ENCODE peak calls at places on chromosomes 13 and 19, in seven cellular contexts. One of them, this sample, is unnamed.

GRCh38 chr19:6687117-6687516 is 17.2 kb upstream of the TNFSF14 start:
- DNase-seq in CD8-positive, alpha-beta memory T cell: no peak
- DNase-seq in lower lobe of right lung: no peak
- DNase-seq in ovary: no peak
- DNase-seq in body of pancreas: no peak
- DNase-seq in fibroblast of lung: no peak
- DNase-seq in ascending aorta: no peak
- DNase-seq in this sample: no peak

GRCh38 chr13:99071211-99071610 is 93.3 kb upstream of the DOCK9 start:
- DNase-seq in CD8-positive, alpha-beta memory T cell: no peak
- DNase-seq in lower lobe of right lung: no peak
- DNase-seq in ascending aorta: no peak
- DNase-seq in ovary: no peak
- DNase-seq in fibroblast of lung: no peak
- DNase-seq in body of pancreas: no peak
- DNase-seq in this sample: no peak

GRCh38 chr19:53102701-53103140 is 501 bp downstream of the ZNF160 start:
- DNase-seq in fibroblast of lung: peak; percentile 32
- DNase-seq in CD8-positive, alpha-beta memory T cell: peak; percentile 61
- DNase-seq in lower lobe of right lung: peak; percentile 62
- DNase-seq in ovary: peak; percentile 36
- DNase-seq in ascending aorta: no peak
- DNase-seq in body of pancreas: peak; percentile 18
- DNase-seq in this sample: no peak

GRCh38 chr19:47156861-47157454 is 26.3 kb downstream of the SAE1 start:
- DNase-seq in ovary: no peak
- DNase-seq in body of pancreas: no peak
- DNase-seq in lower lobe of right lung: no peak
- DNase-seq in ascending aorta: no peak
- DNase-seq in fibroblast of lung: peak; percentile 78
- DNase-seq in CD8-positive, alpha-beta memory T cell: no peak
- DNase-seq in this sample: no peak

GRCh38 chr13:51729853-51730553 is 74.0 kb downstream of the DHRS12 start:
- DNase-seq in ovary: peak; percentile 49
- DNase-seq in ascending aorta: peak; percentile 90
- DNase-seq in CD8-positive, alpha-beta memory T cell: no peak
- DNase-seq in fibroblast of lung: peak; percentile 88
- DNase-seq in body of pancreas: no peak
- DNase-seq in lower lobe of right lung: no peak
- DNase-seq in this sample: no peak

GRCh38 chr19:355134-355533 is 10.5 kb upstream of the MIER2 start:
- DNase-seq in fibroblast of lung: no peak
- DNase-seq in ascending aorta: peak; percentile 31
- DNase-seq in ovary: no peak
- DNase-seq in lower lobe of right lung: no peak
- DNase-seq in CD8-positive, alpha-beta memory T cell: no peak
- DNase-seq in body of pancreas: no peak
- DNase-seq in this sample: no peak

GRCh38 chr13:106276876-106277275 is 258.6 kb downstream of the EFNB2 start:
- DNase-seq in CD8-positive, alpha-beta memory T cell: no peak
- DNase-seq in body of pancreas: no peak
- DNase-seq in ovary: no peak
- DNase-seq in lower lobe of right lung: no peak
- DNase-seq in ascending aorta: no peak
- DNase-seq in fibroblast of lung: peak; percentile 89
- DNase-seq in this sample: no peak

GRCh38 chr13:39779337-39780270 is 124.1 kb downstream of the COG6 start:
- DNase-seq in body of pancreas: peak; percentile 17
- DNase-seq in fibroblast of lung: peak; percentile 62
- DNase-seq in CD8-positive, alpha-beta memory T cell: peak; percentile 66
- DNase-seq in ovary: no peak
- DNase-seq in lower lobe of right lung: no peak
- DNase-seq in ascending aorta: no peak
- DNase-seq in this sample: no peak

GRCh38 chr13:80604094-80604493 is 263.2 kb upstream of the SPRY2 start:
- DNase-seq in CD8-positive, alpha-beta memory T cell: no peak
- DNase-seq in ovary: no peak
- DNase-seq in ascending aorta: no peak
- DNase-seq in fibroblast of lung: no peak
- DNase-seq in lower lobe of right lung: no peak
- DNase-seq in body of pancreas: no peak
- DNase-seq in this sample: no peak

GRCh38 chr19:37931941-37932655 is 25.1 kb downstream of the SIPA1L3 start:
- DNase-seq in CD8-positive, alpha-beta memory T cell: no peak
- DNase-seq in lower lobe of right lung: peak; percentile 94
- DNase-seq in body of pancreas: peak; percentile 92
- DNase-seq in ovary: peak; percentile 27
- DNase-seq in ascending aorta: peak; percentile 77
- DNase-seq in fibroblast of lung: peak; percentile 88
- DNase-seq in this sample: no peak

GRCh38 chr13:110415669-110416068 is 108.6 kb downstream of the COL4A2 start:
- DNase-seq in lower lobe of right lung: no peak
- DNase-seq in body of pancreas: no peak
- DNase-seq in ovary: no peak
- DNase-seq in CD8-positive, alpha-beta memory T cell: no peak
- DNase-seq in fibroblast of lung: no peak
- DNase-seq in ascending aorta: no peak
- DNase-seq in this sample: no peak

GRCh38 chr19:11066326-11066725 is 22.9 kb upstream of the LDLR start:
- DNase-seq in fibroblast of lung: no peak
- DNase-seq in body of pancreas: peak; percentile 37
- DNase-seq in ovary: no peak
- DNase-seq in CD8-positive, alpha-beta memory T cell: no peak
- DNase-seq in lower lobe of right lung: no peak
- DNase-seq in ascending aorta: no peak
- DNase-seq in this sample: no peak

GRCh38 chr13:103287659-103288058 is 221.4 kb upstream of the SLC10A2 start:
- DNase-seq in CD8-positive, alpha-beta memory T cell: no peak
- DNase-seq in body of pancreas: no peak
- DNase-seq in lower lobe of right lung: no peak
- DNase-seq in ovary: no peak
- DNase-seq in ascending aorta: no peak
- DNase-seq in fibroblast of lung: peak; percentile 85
- DNase-seq in this sample: no peak

GRCh38 chr19:12868540-12869112 is 12.6 kb downstream of the DNASE2 start:
- DNase-seq in ascending aorta: no peak
- DNase-seq in lower lobe of right lung: no peak
- DNase-seq in ovary: no peak
- DNase-seq in fibroblast of lung: peak; percentile 11
- DNase-seq in CD8-positive, alpha-beta memory T cell: no peak
- DNase-seq in body of pancreas: no peak
- DNase-seq in this sample: no peak

GRCh38 chr19:42111811-42112210 is 20.4 kb downstream of the POU2F2 start:
- DNase-seq in CD8-positive, alpha-beta memory T cell: no peak
- DNase-seq in fibroblast of lung: peak; percentile 76
- DNase-seq in body of pancreas: no peak
- DNase-seq in lower lobe of right lung: no peak
- DNase-seq in ascending aorta: no peak
- DNase-seq in ovary: no peak
- DNase-seq in this sample: no peak

GRCh38 chr19:7916137-7916907 is 1.7 kb downstream of the TGFBR3L start:
- DNase-seq in ovary: peak; percentile 23
- DNase-seq in body of pancreas: peak; percentile 38
- DNase-seq in ascending aorta: no peak
- DNase-seq in lower lobe of right lung: peak; percentile 67
- DNase-seq in CD8-positive, alpha-beta memory T cell: peak; percentile 73
- DNase-seq in fibroblast of lung: no peak
- DNase-seq in this sample: no peak

GRCh38 chr13:50468849-50469669 is 374.4 kb downstream of the DLEU7 start:
- DNase-seq in ascending aorta: no peak
- DNase-seq in ovary: no peak
- DNase-seq in body of pancreas: no peak
- DNase-seq in fibroblast of lung: no peak
- DNase-seq in CD8-positive, alpha-beta memory T cell: no peak
- DNase-seq in lower lobe of right lung: no peak
- DNase-seq in this sample: no peak

GRCh38 chr13:73300718-73301425 is 242.1 kb downstream of the KLF5 start:
- DNase-seq in fibroblast of lung: no peak
- DNase-seq in body of pancreas: peak; percentile 16
- DNase-seq in lower lobe of right lung: no peak
- DNase-seq in CD8-positive, alpha-beta memory T cell: no peak
- DNase-seq in ovary: no peak
- DNase-seq in ascending aorta: no peak
- DNase-seq in this sample: no peak

DNA sequence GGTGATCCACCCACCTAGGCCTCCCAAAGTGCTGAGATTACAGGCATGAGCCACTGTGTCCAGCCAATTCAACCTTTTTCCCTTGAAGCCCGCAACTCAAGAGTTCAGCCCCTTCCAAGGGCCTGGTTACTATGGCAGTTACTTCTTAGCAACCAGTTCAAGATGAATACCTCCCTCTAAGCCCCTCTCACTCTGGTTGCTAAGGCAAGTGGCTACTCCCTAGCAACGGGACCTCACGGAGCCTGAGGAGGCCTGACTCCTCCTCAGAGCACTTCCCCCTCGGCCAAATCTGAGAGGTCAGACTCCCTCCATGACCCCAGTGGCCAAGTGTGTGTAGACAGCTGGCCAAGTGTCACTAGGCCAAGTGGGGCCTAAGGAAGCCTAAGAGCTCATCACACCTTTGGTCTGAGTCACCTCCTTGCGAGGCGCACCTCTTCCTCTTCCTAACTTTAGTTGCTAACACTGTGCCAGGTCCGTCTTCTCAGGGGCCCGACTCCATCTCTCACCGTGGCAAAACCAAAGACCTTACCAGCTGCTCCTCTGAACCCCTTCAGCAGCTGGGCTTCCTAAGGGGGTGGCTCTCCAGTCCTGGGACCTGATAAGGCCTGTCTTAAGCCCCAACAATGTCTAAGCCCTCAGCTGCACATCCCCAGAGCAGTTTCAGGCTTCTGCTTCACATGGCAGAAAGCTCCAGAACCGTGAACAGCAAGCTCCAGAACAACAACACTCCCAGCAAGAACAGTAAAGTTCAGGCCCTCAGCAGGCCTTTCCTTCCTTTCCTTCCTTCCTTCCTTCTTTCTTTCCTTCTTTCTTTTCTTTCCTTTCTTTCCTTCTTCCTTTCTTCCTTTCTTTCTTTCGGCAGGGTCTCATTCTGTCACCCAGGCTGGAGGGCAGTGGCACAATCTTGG is 9.6 kb downstream of the CD37 start:
- DNase-seq in ovary: peak; percentile 14
- DNase-seq in fibroblast of lung: no peak
- DNase-seq in ascending aorta: no peak
- DNase-seq in CD8-positive, alpha-beta memory T cell: no peak
- DNase-seq in body of pancreas: no peak
- DNase-seq in lower lobe of right lung: no peak
- DNase-seq in this sample: no peak
- H3K27ac ChIP-seq in ovary: no peak overlapping the region
- H3K27ac ChIP-seq in fibroblast of lung: no peak overlapping the region
- H3K27ac ChIP-seq in ascending aorta: no peak overlapping the region
- H3K27ac ChIP-seq in CD8-positive, alpha-beta memory T cell: no peak overlapping the region
- H3K27ac ChIP-seq in body of pancreas: no peak overlapping the region
- H3K27ac ChIP-seq in lower lobe of right lung: no peak overlapping the region
- H3K27ac ChIP-seq in this sample: no peak overlapping the region

DNA sequence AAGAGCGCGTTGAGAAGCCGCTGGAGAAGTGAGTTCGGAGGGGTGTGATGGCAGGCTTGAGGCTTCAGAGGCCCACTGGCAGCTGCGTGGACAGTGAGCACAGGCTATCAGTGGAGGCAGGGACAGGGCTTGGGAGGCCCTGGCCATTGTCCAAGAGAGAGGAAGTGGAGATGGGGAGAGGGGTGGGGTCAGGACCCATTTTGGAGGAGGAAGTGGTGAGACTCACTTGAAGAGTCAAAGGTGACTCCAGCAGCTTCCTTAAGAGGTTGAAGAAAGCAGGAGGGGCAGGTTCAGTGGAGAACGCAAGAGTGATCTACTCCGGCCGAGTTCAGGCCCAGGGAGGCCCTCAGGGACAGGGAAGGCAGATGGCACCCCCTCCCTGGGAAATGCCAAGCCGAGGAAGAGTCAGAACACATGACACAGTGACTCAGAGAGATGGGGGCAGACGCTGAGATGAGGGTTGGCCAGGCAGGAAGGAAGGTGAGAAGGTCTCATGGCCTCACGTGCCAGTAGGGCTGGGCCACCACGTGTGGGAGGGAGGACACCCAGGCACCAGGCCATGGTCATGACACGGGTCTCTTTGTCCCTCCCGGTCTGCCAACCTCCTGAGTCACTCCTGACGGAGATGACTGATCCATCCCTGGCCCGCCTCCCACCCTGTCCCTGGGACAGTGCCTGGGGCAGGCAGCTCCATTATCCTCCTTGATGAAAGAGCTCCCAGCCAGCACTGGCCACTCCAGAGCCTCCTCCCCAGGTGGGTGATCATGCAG is 10.1 kb upstream of the CD22 start:
- DNase-seq in CD8-positive, alpha-beta memory T cell: no peak
- DNase-seq in body of pancreas: peak; percentile 43
- DNase-seq in ovary: no peak
- DNase-seq in ascending aorta: peak; percentile 67
- DNase-seq in lower lobe of right lung: peak; percentile 83
- DNase-seq in fibroblast of lung: peak; percentile 29
- DNase-seq in this sample: no peak
- H3K27ac ChIP-seq in CD8-positive, alpha-beta memory T cell: peak overlapping the region; percentile 16
- H3K27ac ChIP-seq in body of pancreas: peak overlapping the region; percentile 36
- H3K27ac ChIP-seq in ovary: no peak overlapping the region
- H3K27ac ChIP-seq in ascending aorta: no peak overlapping the region
- H3K27ac ChIP-seq in lower lobe of right lung: peak overlapping the region; percentile 67
- H3K27ac ChIP-seq in fibroblast of lung: peak overlapping the region; percentile 72
- H3K27ac ChIP-seq in this sample: peak overlapping the region; percentile 69

GRCh38 chr19:18342090-18342632 is 1.8 kb downstream of the PGPEP1 start:
- DNase-seq in fibroblast of lung: no peak
- DNase-seq in ascending aorta: no peak
- DNase-seq in ovary: no peak
- DNase-seq in body of pancreas: no peak
- DNase-seq in lower lobe of right lung: no peak
- DNase-seq in CD8-positive, alpha-beta memory T cell: no peak
- DNase-seq in this sample: no peak
- H3K27ac ChIP-seq in fibroblast of lung: no peak overlapping the region
- H3K27ac ChIP-seq in ascending aorta: peak overlapping the region; percentile 96
- H3K27ac ChIP-seq in ovary: no peak overlapping the region
- H3K27ac ChIP-seq in body of pancreas: no peak overlapping the region
- H3K27ac ChIP-seq in lower lobe of right lung: no peak overlapping the region
- H3K27ac ChIP-seq in CD8-positive, alpha-beta memory T cell: no peak overlapping the region
- H3K27ac ChIP-seq in this sample: peak overlapping the region; percentile 92

GRCh38 chr19:9835507-9835949 is 410 bp downstream of the PIN1 start:
- DNase-seq in lower lobe of right lung: no peak
- DNase-seq in CD8-positive, alpha-beta memory T cell: no peak
- DNase-seq in fibroblast of lung: no peak
- DNase-seq in ovary: no peak
- DNase-seq in body of pancreas: no peak
- DNase-seq in ascending aorta: no peak
- DNase-seq in this sample: no peak

GRCh38 chr19:9836021-9836420 is 903 bp downstream of the PIN1 start:
- DNase-seq in body of pancreas: no peak
- DNase-seq in ovary: no peak
- DNase-seq in CD8-positive, alpha-beta memory T cell: no peak
- DNase-seq in lower lobe of right lung: no peak
- DNase-seq in fibroblast of lung: peak; percentile 22
- DNase-seq in ascending aorta: no peak
- DNase-seq in this sample: no peak

GRCh38 chr19:9834302-9834725 is 804 bp upstream of the PIN1 start:
- DNase-seq in body of pancreas: no peak
- DNase-seq in ovary: no peak
- DNase-seq in CD8-positive, alpha-beta memory T cell: no peak
- DNase-seq in ascending aorta: no peak
- DNase-seq in fibroblast of lung: no peak
- DNase-seq in lower lobe of right lung: no peak
- DNase-seq in this sample: no peak

GRCh38 chr19:9838324-9838723 is 3.2 kb downstream of the PIN1 start:
- DNase-seq in body of pancreas: no peak
- DNase-seq in CD8-positive, alpha-beta memory T cell: no peak
- DNase-seq in ovary: no peak
- DNase-seq in fibroblast of lung: no peak
- DNase-seq in lower lobe of right lung: no peak
- DNase-seq in ascending aorta: no peak
- DNase-seq in this sample: no peak

GRCh38 chr19:9834726-9835506 is at the start of gene PIN1:
- DNase-seq in ovary: peak; percentile 99
- DNase-seq in body of pancreas: peak; percentile 99
- DNase-seq in lower lobe of right lung: peak; percentile 100
- DNase-seq in fibroblast of lung: peak; percentile 97
- DNase-seq in ascending aorta: peak; percentile 100
- DNase-seq in CD8-positive, alpha-beta memory T cell: peak; percentile 99
- DNase-seq in this sample: peak; percentile 97
- H3K27ac ChIP-seq in ovary: no peak within 1 kb of the TSS
- H3K27ac ChIP-seq in body of pancreas: peak within 1 kb of the TSS; percentile 86
- H3K27ac ChIP-seq in lower lobe of right lung: peak within 1 kb of the TSS; percentile 83
- H3K27ac ChIP-seq in fibroblast of lung: peak within 1 kb of the TSS; percentile 58
- H3K27ac ChIP-seq in ascending aorta: peak within 1 kb of the TSS; percentile 73
- H3K27ac ChIP-seq in CD8-positive, alpha-beta memory T cell: peak within 1 kb of the TSS; percentile 78
- H3K27ac ChIP-seq in this sample: peak within 1 kb of the TSS; percentile 60

This sample was measured in vagina.